ENCODE peak calls at places on chromosomes 2 and 18, in four cellular contexts. D, X, P and T are unnamed samples. For H3K4me1, the result is how much of the 10 kb centered on the place peaks cover.

GRCh38 chr2:28643324-28643723 is 108.3 kb upstream of the PPP1CB start:
- DNase-seq in D (no peak), X (no peak), P (no peak), T (no peak)

GRCh38 chr2:12227941-12228608 is 481.6 kb downstream of the LPIN1 start:
- DNase-seq in D (peak), X (no peak), P (no peak), T (no peak)

GRCh38 chr2:241935314-241935713 is 65.8 kb downstream of the RTP5 start:
- DNase-seq in P (no peak), D (peak), X (no peak), T (no peak)

GRCh38 chr2:148568597-148568996 is 76.0 kb upstream of the EPC2 start:
- DNase-seq in P (no peak), D (no peak), X (no peak), T (peak)

GRCh38 chr2:66865161-66865560 is 430.2 kb downstream of the MEIS1 start:
- DNase-seq in X (no peak), D (no peak), P (no peak), T (no peak)

GRCh38 chr18:78406743-78407455 is 572.7 kb upstream of the SALL3 start:
- DNase-seq in X (no peak), P (no peak), D (no peak), T (no peak)

GRCh38 chr2:128780434-128781080 is 461.9 kb upstream of the HS6ST1 start:
- DNase-seq in P (no peak), X (no peak), D (no peak), T (no peak)

GRCh38 chr2:134189009-134189717 is 64.7 kb upstream of the MGAT5 start:
- DNase-seq in P (no peak), X (no peak), D (peak), T (no peak)

GRCh38 chr2:112189001-112189556 is 50.9 kb downstream of the FBLN7 start:
- DNase-seq in D (no peak), P (no peak), X (no peak), T (no peak)

GRCh38 chr2:39479696-39480095 is 42.6 kb upstream of the MAP4K3 start:
- DNase-seq in D (no peak), X (no peak), P (no peak), T (no peak)

GRCh38 chr2:29212009-29212408 is 96.8 kb downstream of the CLIP4 start:
- DNase-seq in P (no peak), D (peak), X (no peak), T (no peak)

GRCh38 chr2:239944706-239945551 is 80.2 kb downstream of the NDUFA10 start:
- DNase-seq in P (no peak), D (peak), X (peak), T (peak)

GRCh38 chr2:129554373-129554772 is 425.1 kb upstream of the RAB6C start:
- DNase-seq in X (no peak), D (no peak), P (no peak), T (no peak)

GRCh38 chr2:178395295-178395694 is 55.7 kb downstream of the PRKRA start:
- DNase-seq in D (no peak), P (no peak), X (no peak), T (no peak)

GRCh38 chr2:137208361-137208973 is 443.1 kb downstream of the THSD7B start:
- DNase-seq in P (no peak), D (no peak), X (no peak), T (no peak)

GRCh38 chr2:45919711-45920111 is 268.2 kb downstream of the PRKCE start:
- DNase-seq in D (no peak), X (no peak), P (no peak), T (no peak)

GRCh38 chr18:69817335-69817935 is 130.2 kb downstream of the CD226 start:
- DNase-seq in D (peak), P (no peak), X (no peak), T (no peak)

GRCh38 chr2:226583715-226584114 is 215.9 kb downstream of the IRS1 start:
- DNase-seq in X (no peak), D (peak), P (peak), T (no peak)

GRCh38 chr2:46298522-46299351 is 1.5 kb downstream of the EPAS1 start:
- DNase-seq in X (peak), P (no peak), D (peak), T (peak)

GRCh38 chr2:162636206-162636728 is 202.3 kb downstream of the KCNH7 start:
- DNase-seq in X (no peak), P (no peak), D (no peak), T (no peak)

GRCh38 chr18:11995445-11996189 is 14.3 kb downstream of the IMPA2 start:
- DNase-seq in X (peak), D (peak), P (no peak), T (peak)

GRCh38 chr18:70499218-70499691 is 210.4 kb downstream of the SOCS6 start:
- DNase-seq in D (no peak), X (no peak), P (no peak), T (no peak)

GRCh38 chr2:6644261-6644660 is 221.4 kb downstream of the CMPK2 start:
- DNase-seq in P (no peak), X (no peak), D (peak), T (no peak)

GRCh38 chr18:13563390-13563805 is 163.0 kb downstream of the FAM210A start:
- DNase-seq in P (no peak), D (no peak), X (no peak), T (no peak)

GRCh38 chr18:26424428-26425147 is 123.8 kb downstream of the KCTD1 start:
- DNase-seq in X (no peak), P (no peak), D (no peak), T (no peak)

GRCh38 chr18:12307251-12307736 is 747 bp upstream of the TUBB6 start:
- DNase-seq in X (no peak), D (peak), P (no peak), T (no peak)

GRCh38 chr2:54899576-54900200 is 150.6 kb downstream of the RTN4 start:
- DNase-seq in D (peak), X (no peak), P (no peak), T (peak)

GRCh38 chr2:220036431-220036830 is 409.0 kb downstream of the SLC4A3 start:
- DNase-seq in P (no peak), X (no peak), D (no peak), T (no peak)

GRCh38 chr2:50995610-50996009 is 36.3 kb downstream of the NRXN1 start:
- DNase-seq in X (no peak), D (peak), P (no peak), T (no peak)

GRCh38 chr2:8334866-8335325 is 347.0 kb upstream of the ID2 start:
- DNase-seq in D (no peak), X (no peak), P (no peak), T (no peak)

GRCh38 chr2:134109725-134110124 is 144.1 kb upstream of the MGAT5 start:
- DNase-seq in D (no peak), X (no peak), P (no peak), T (no peak)

GRCh38 chr2:213678437-213679218 is 394.4 kb downstream of the SPAG16 start:
- DNase-seq in D (no peak), X (no peak), P (no peak), T (no peak)

GRCh38 chr2:69387770-69388481 is 899 bp upstream of the GFPT1 start:
- DNase-seq in D (peak), X (no peak), P (no peak), T (no peak)

GRCh38 chr2:124708661-124709060 is 683.6 kb downstream of the CNTNAP5 start:
- DNase-seq in X (no peak), P (no peak), D (no peak), T (no peak)

GRCh38 chr2:14634223-14634884 is 1.8 kb downstream of the LRATD1 start:
- DNase-seq in X (no peak), D (peak), P (no peak), T (no peak)

GRCh38 chr2:235990344-235990743 is 177.8 kb downstream of the GBX2 start:
- DNase-seq in X (no peak), P (no peak), D (no peak), T (no peak)

GRCh38 chr18:37391698-37392548 is 173.7 kb downstream of the CELF4 start:
- DNase-seq in X (no peak), P (no peak), D (no peak), T (no peak)

GRCh38 chr2:211755187-211755586 is 783.4 kb downstream of the ERBB4 start:
- DNase-seq in X (no peak), D (no peak), P (no peak), T (no peak)

GRCh38 chr2:27255660-27256059 is 7.2 kb downstream of the SLC30A3 start:
- DNase-seq in P (no peak), D (peak), X (no peak), T (no peak)

GRCh38 chr2:216082805-216083204 is 1.1 kb downstream of the TMEM169 start:
- DNase-seq in P (no peak), D (no peak), X (no peak), T (no peak)

GRCh38 chr2:216082388-216082733 is 642 bp downstream of the TMEM169 start:
- DNase-seq in X (no peak), D (no peak), P (no peak), T (no peak)

GRCh38 chr2:216081487-216082387 is at the start of the genes PECR and TMEM169:
- DNase-seq in X (peak), D (peak), P (no peak), T (peak)

GRCh38 chr2:216078776-216079175 is 2.8 kb downstream of the PECR start:
- DNase-seq in D (peak), X (no peak), P (no peak), T (no peak)

GRCh38 chr2:216081012-216081411 is 597 bp downstream of the PECR start:
- DNase-seq in X (no peak), P (no peak), D (no peak), T (no peak)
- H3K4me1 ChIP-seq in X (half or more), P (under half), D (under half), T (half or more)

GRCh38 chr2:232838406-232838874 is 31.6 kb upstream of the SNORC start:
- DNase-seq in D (no peak), P (no peak), X (peak), T (peak)
- H3K4me3 ChIP-seq in D (no peak), P (no peak), X (no peak), T (no peak)

GRCh38 chr2:64989982-64990614 is 899 bp downstream of the SLC1A4 start:
- DNase-seq in X (peak), D (no peak), P (no peak), T (peak)

GRCh38 chr2:64987001-64987962 is 1.9 kb upstream of the SLC1A4 start:
- DNase-seq in D (peak), P (no peak), X (no peak), T (no peak)

GRCh38 chr2:64988420-64989125 is 626 bp upstream of the SLC1A4 start:
- DNase-seq in D (peak), P (no peak), X (peak), T (peak)

GRCh38 chr2:64989126-64989981 is at the start of gene SLC1A4:
- DNase-seq in D (peak), X (peak), P (no peak), T (peak)

GRCh38 chr2:64987963-64988419 is 1.2 kb upstream of the SLC1A4 start:
- DNase-seq in X (no peak), D (peak), P (no peak), T (no peak)
- H3K27ac ChIP-seq in X (no peak), D (peak), P (peak), T (no peak)

GRCh38 chr2:96890726-96891385 is 21.0 kb upstream of the SEMA4C start:
- DNase-seq in D (no peak), X (no peak), P (no peak), T (no peak)
- H3K4me1 ChIP-seq in D (under half), X (under half), P (under half), T (under half)

DNA sequence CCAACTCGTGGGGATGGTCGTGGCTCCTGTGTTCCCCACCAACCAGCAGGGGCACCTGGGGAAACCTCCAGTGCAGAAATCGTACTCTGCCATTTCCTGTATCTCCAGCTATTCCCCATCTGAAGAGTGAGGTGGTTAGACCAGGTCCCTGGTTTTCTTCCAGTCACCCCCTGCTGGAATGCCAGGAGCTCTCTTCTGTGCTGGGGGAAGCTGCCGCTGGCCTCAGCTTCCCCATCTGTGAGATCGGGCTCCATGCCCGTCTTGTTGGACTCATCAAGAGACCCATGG is 119.7 kb downstream of the INHBB start:
- DNase-seq in X (no peak), D (no peak), P (no peak), T (no peak)
- H3K4me3 ChIP-seq in X (no peak), D (no peak), P (no peak), T (no peak)